ENCODE peak calls at places on chromosomes 16 and 17, in seven cellular contexts. I, M, U, E, C, P and J are unnamed samples.
A peak's percentile ranks its signal among the peaks of the same experiment; 100 is the strongest.

GRCh38 chr16:13316008-13316407 is 414.6 kb downstream of the SHISA9 start:
- DNase-seq in I (peak; percentile 43), P (no peak), U (no peak), M (peak; percentile 9), E (no peak), C (no peak), J (no peak)

GRCh38 chr17:42414782-42415409 is 8.2 kb downstream of the CAVIN1 start:
- DNase-seq in M (no peak), U (no peak), I (no peak), P (peak; percentile 25), E (no peak), C (no peak), J (no peak)

GRCh38 chr16:84397090-84397489 is 28.8 kb downstream of the ATP2C2 start:
- DNase-seq in M (no peak), I (no peak), U (no peak), C (no peak), P (no peak), E (no peak), J (no peak)

GRCh38 chr17:75315541-75316243 is 26.5 kb upstream of the SLC25A19 start:
- DNase-seq in I (peak; percentile 32), C (no peak), P (no peak), U (no peak), E (no peak), M (no peak), J (no peak)

GRCh38 chr16:12132850-12133249 is 156.3 kb downstream of the SNX29 start:
- DNase-seq in M (no peak), E (no peak), P (no peak), I (no peak), U (no peak), C (no peak), J (no peak)

GRCh38 chr16:66427871-66428681 is 981 bp downstream of the BEAN1 start:
- DNase-seq in P (no peak), U (no peak), M (peak; percentile 5), C (no peak), E (no peak), I (no peak), J (no peak)

GRCh38 chr16:82657786-82658185 is 31.0 kb downstream of the CDH13 start:
- DNase-seq in M (no peak), C (no peak), I (no peak), E (no peak), U (no peak), P (no peak), J (no peak)

GRCh38 chr16:19230575-19230974 is 55.0 kb upstream of the CLEC19A start:
- DNase-seq in U (no peak), I (no peak), E (no peak), M (no peak), C (no peak), P (no peak), J (no peak)

GRCh38 chr16:56109205-56109604 is 82.1 kb upstream of the GNAO1 start:
- DNase-seq in E (no peak), I (no peak), C (no peak), U (no peak), M (no peak), P (no peak), J (no peak)

GRCh38 chr17:2436516-2436915 is 35.7 kb upstream of the MNT start:
- DNase-seq in C (no peak), U (no peak), P (no peak), M (no peak), I (no peak), E (no peak), J (no peak)

GRCh38 chr17:29116652-29117439 is 63.4 kb downstream of the MYO18A start:
- DNase-seq in P (peak; percentile 41), I (peak; percentile 69), E (peak; percentile 78), U (no peak), M (peak; percentile 86), C (no peak), J (peak; percentile 72)

GRCh38 chr17:40935624-40936023 is 1.8 kb downstream of the KRT23 start:
- DNase-seq in C (no peak), U (no peak), P (no peak), I (no peak), E (no peak), M (no peak), J (no peak)

GRCh38 chr16:68739964-68740627 is 3.0 kb downstream of the CDH1 start:
- DNase-seq in E (no peak), C (no peak), P (no peak), U (no peak), I (no peak), M (peak; percentile 33), J (no peak)

GRCh38 chr16:52573365-52574104 is 26.6 kb upstream of the TOX3 start:
- DNase-seq in U (no peak), E (peak; percentile 69), C (no peak), I (no peak), P (no peak), M (no peak), J (no peak)

GRCh38 chr17:77840576-77841160 is 117.8 kb upstream of the TNRC6C start:
- DNase-seq in E (no peak), M (no peak), U (no peak), I (no peak), P (no peak), C (no peak), J (no peak)

GRCh38 chr16:64450170-64450569 is 671.7 kb downstream of the CDH11 start:
- DNase-seq in P (no peak), M (no peak), I (peak; percentile 23), C (no peak), E (no peak), U (no peak), J (no peak)